ENCODE peak calls at places on chromosomes 4 and X, in seven cellular contexts. H, O, F, X, J, I and P are unnamed samples.

GRCh38 chrX:124726313-124726712 is 379.9 kb downstream of the SH2D1A start:
- DNase-seq in X (no peak), O (no peak), H (no peak), J (no peak), F (no peak), I (no peak), P (no peak)

GRCh38 chr4:15400911-15401671 is 26.7 kb upstream of the C1QTNF7 start:
- DNase-seq in H (peak), X (peak), J (no peak), F (no peak), O (no peak), I (peak), P (peak)

GRCh38 chr4:180641495-180641894 is 1601.7 kb upstream of the TENM3 start:
- DNase-seq in O (no peak), J (no peak), X (no peak), I (no peak), H (no peak), F (no peak), P (no peak)

GRCh38 chrX:136115909-136116297 is 31.4 kb upstream of the FHL1 start:
- DNase-seq in O (no peak), I (no peak), X (no peak), J (no peak), H (no peak), F (no peak), P (no peak)

GRCh38 chr4:115113382-115114106 is at the start of gene NDST4:
- DNase-seq in X (no peak), F (no peak), H (no peak), J (no peak), O (peak), I (peak), P (peak)

GRCh38 chr4:87034527-87034926 is 99.7 kb downstream of the AFF1 start:
- DNase-seq in O (no peak), I (no peak), J (no peak), X (no peak), F (no peak), H (no peak), P (no peak)

GRCh38 chrX:17553451-17553850 is 178.5 kb downstream of the NHS start:
- DNase-seq in X (peak), F (no peak), H (peak), O (no peak), J (peak), I (peak), P (peak)

GRCh38 chr4:1198070-1198844 is 25.9 kb upstream of the SPON2 start:
- DNase-seq in H (peak), O (no peak), J (no peak), X (no peak), I (no peak), F (no peak), P (peak)

GRCh38 chrX:130111220-130111934 is 1.1 kb upstream of the ELF4 start:
- DNase-seq in O (no peak), X (no peak), H (no peak), F (peak), I (peak), J (no peak), P (peak)

GRCh38 chrX:97401154-97401553 is 517.4 kb downstream of the RPA4 start:
- DNase-seq in J (no peak), I (no peak), O (no peak), H (no peak), F (no peak), X (no peak), P (no peak)

GRCh38 chr4:47567511-47567910 is 82.4 kb downstream of the ATP10D start:
- DNase-seq in J (no peak), O (no peak), I (peak), F (no peak), X (no peak), H (peak), P (no peak)

GRCh38 chr4:150849016-150849415 is 166.1 kb downstream of the LRBA start:
- DNase-seq in F (no peak), I (peak), X (peak), J (no peak), O (no peak), H (no peak), P (no peak)

GRCh38 chrX:147923605-147924004 is 11.9 kb downstream of the FMR1 start:
- DNase-seq in H (no peak), J (no peak), F (no peak), X (no peak), I (no peak), O (no peak), P (no peak)

GRCh38 chr4:79682801-79683217 is 274.8 kb upstream of the GK2 start:
- DNase-seq in O (no peak), F (no peak), J (no peak), X (no peak), I (no peak), H (peak), P (no peak)

GRCh38 chr4:114250439-114250891 is 271.0 kb upstream of the ARSJ start:
- DNase-seq in X (no peak), I (no peak), F (no peak), J (no peak), H (peak), O (no peak), P (peak)

GRCh38 chr4:10729366-10729765 is 44.8 kb upstream of the CLNK start:
- DNase-seq in O (no peak), F (no peak), I (no peak), J (no peak), X (no peak), H (no peak), P (no peak)

GRCh38 chr4:94525993-94526740 is 74.4 kb downstream of the PDLIM5 start:
- DNase-seq in J (no peak), F (no peak), X (no peak), I (no peak), H (peak), O (no peak), P (peak)

GRCh38 chrX:41429592-41429991 is 17.6 kb upstream of the NYX start:
- DNase-seq in X (no peak), H (no peak), F (no peak), O (no peak), J (no peak), I (no peak), P (no peak)

GRCh38 chr4:1604706-1605205 is 79.4 kb downstream of the FAM53A start:
- DNase-seq in X (no peak), J (no peak), I (no peak), F (no peak), O (no peak), H (no peak), P (no peak)

GRCh38 chr4:168610911-168611530 is 114.2 kb downstream of the PALLD start:
- DNase-seq in X (no peak), H (peak), I (no peak), J (no peak), F (no peak), O (no peak), P (no peak)

GRCh38 chr4:141080668-141081067 is 52.6 kb downstream of the RNF150 start:
- DNase-seq in I (no peak), F (no peak), O (no peak), X (no peak), H (no peak), J (no peak), P (no peak)

DNA sequence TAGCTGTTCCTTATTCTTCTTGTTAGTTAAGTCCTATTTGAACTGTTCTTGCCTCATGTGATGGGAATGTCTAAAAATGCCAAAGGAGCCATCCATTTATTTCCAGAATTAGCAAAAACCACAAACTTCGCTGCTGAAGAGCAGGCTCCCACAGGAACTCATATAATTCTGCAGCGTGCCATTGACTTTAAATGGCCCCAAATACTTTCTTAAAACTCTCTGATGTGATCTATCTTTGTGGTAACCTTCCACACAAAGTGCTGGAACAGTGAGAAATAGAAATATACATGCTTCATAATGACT is 392.5 kb upstream of the ZFP42 start:
- DNase-seq in F (no peak), H (peak), I (no peak), O (no peak), X (no peak), J (no peak), P (peak)
- H2BK120ac ChIP-seq in F (no peak), H (peak), I (no peak), O (no peak), X (no peak), J (no peak), P (no peak)

GRCh38 chr4:57911203-57911602 is 801.0 kb upstream of the IGFBP7 start:
- DNase-seq in I (no peak), J (no peak), X (no peak), H (no peak), O (no peak), F (no peak), P (no peak)

DNA sequence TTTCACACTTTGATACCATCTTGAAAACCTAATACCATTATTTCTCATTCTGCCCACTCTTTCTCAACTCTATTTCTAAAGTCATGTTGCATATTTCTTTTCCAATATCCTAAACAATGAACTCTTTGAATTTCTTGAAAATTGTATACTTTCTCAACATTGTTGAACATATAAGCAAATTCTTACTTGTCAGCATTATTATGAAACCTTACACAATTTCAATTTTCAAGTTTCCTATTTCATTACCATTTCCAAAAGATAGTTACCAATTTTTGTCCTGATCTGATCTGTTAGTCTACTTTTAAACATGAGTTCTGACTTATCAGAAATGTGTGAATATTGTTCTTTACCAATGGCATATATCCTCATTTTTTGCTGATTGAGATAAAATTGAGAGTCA is 806.3 kb upstream of the IGFBP7 start:
- DNase-seq in X (no peak), H (no peak), F (no peak), I (no peak), O (no peak), J (no peak), P (no peak)
- H2BK120ac ChIP-seq in X (no peak), H (no peak), F (no peak), I (no peak), O (no peak), J (no peak), P (no peak)

GRCh38 chr4:170122252-170122651 is 32.5 kb upstream of the AADAT start:
- DNase-seq in H (no peak), I (peak), O (no peak), X (peak), J (no peak), F (no peak), P (no peak)
- H2BK120ac ChIP-seq in H (no peak), I (peak), O (no peak), X (no peak), J (no peak), F (no peak), P (no peak)

GRCh38 chr4:66688674-66689073 is 856.6 kb downstream of the CENPC start:
- DNase-seq in F (no peak), J (no peak), H (peak), O (no peak), X (no peak), I (no peak), P (peak)

GRCh38 chr4:66681962-66682361 is 863.3 kb downstream of the CENPC start:
- DNase-seq in X (no peak), J (no peak), H (peak), F (no peak), I (no peak), O (no peak), P (peak)

GRCh38 chr4:66691101-66691500 is 854.2 kb downstream of the CENPC start:
- DNase-seq in J (peak), I (no peak), O (no peak), H (no peak), F (no peak), X (peak), P (no peak)

DNA sequence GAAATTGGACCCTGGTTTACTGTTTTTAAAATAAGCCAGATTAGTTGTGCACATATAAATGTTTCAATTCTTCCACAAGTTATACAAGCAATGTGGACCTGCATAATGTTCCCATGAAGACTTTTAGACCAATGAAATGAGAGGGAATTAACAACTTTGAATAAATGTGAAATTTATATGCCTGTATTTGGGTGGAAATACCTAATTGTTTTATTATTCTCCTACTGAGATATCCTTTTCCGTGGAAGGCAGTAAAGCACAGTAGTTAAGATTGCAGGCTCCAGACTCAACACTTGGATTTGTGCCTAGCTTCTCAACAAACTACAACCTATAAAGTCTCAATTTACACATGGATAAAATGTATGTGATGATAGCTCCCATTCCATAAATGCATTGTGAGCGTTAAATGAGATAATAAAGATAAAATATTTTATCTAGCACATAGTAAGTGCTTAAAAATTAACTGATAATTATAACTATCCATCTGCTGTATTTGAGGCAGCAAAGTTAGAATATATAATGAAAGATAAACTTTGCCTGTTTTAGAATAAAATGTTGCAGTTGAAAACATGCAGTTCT is 857.8 kb downstream of the CENPC start:
- DNase-seq in X (no peak), F (no peak), O (no peak), J (no peak), H (no peak), I (no peak), P (no peak)
- H2BK120ac ChIP-seq in X (no peak), F (no peak), O (no peak), J (no peak), H (no peak), I (no peak), P (no peak)

GRCh38 chr4:100547541-100548208 is 29.9 kb upstream of the EMCN start:
- DNase-seq in X (peak), H (no peak), O (no peak), F (no peak), J (peak), I (peak), P (no peak)
- H2BK120ac ChIP-seq in X (no peak), H (no peak), O (no peak), F (no peak), J (no peak), I (no peak), P (no peak)

DNA sequence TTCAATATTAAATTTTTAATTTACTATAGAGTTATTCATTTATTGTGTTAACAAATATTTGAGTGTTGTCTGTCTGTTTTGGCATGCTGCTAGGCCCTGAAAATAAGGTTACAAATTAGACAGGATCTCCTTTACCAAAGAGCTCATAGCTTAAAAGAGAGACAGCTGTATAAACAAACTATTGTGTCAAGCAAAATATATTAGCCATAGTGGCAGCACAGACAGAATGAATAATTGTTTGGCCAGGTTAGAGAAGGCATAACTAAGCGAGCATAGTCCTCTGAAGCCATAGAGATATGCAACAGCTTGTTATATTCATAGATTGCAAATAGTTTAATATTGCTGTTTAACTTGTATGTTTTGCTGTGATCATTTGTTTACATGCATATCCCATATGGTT is 66.7 kb upstream of the NDUFC1 start:
- DNase-seq in O (no peak), J (no peak), X (no peak), F (no peak), H (no peak), I (no peak), P (no peak)
- H2BK120ac ChIP-seq in O (no peak), J (no peak), X (no peak), F (no peak), H (no peak), I (no peak), P (no peak)

GRCh38 chr4:187302456-187302855 is 578.8 kb upstream of the FAT1 start:
- DNase-seq in F (no peak), I (no peak), X (no peak), H (peak), O (no peak), J (no peak), P (no peak)

GRCh38 chr4:187307131-187307530 is 583.5 kb upstream of the FAT1 start:
- DNase-seq in J (no peak), X (no peak), F (no peak), H (peak), O (no peak), I (no peak), P (no peak)

GRCh38 chr4:187304131-187304530 is 580.5 kb upstream of the FAT1 start:
- DNase-seq in H (no peak), X (peak), I (no peak), F (no peak), J (no peak), O (no peak), P (no peak)

GRCh38 chr4:187301923-187302322 is 578.3 kb upstream of the FAT1 start:
- DNase-seq in J (no peak), H (no peak), X (no peak), F (no peak), I (no peak), O (no peak), P (no peak)
- H2BK120ac ChIP-seq in J (no peak), H (peak), X (no peak), F (no peak), I (no peak), O (no peak), P (no peak)